ENCODE peak calls at places on chromosomes 7 and 10, in four cellular contexts. M is K562, W is GM12878, Y is HepG2. G is an unnamed sample. For H3K4me1, the result is how much of the 10 kb centered on the place peaks cover.

GRCh38 chr7:7416031-7416968 is 119.4 kb downstream of the COL28A1 start:
- DNase-seq in M (no peak), W (no peak), Y (no peak), G (no peak)

GRCh38 chr10:87752571-87752970 is 65.5 kb downstream of the ATAD1 start:
- DNase-seq in Y (no peak), M (no peak), W (no peak), G (no peak)

GRCh38 chr7:151795168-151795754 is 81.7 kb downstream of the PRKAG2 start:
- DNase-seq in M (no peak), W (no peak), Y (no peak), G (no peak)

GRCh38 chr10:15815242-15815885 is 44.9 kb downstream of the MINDY3 start:
- DNase-seq in W (no peak), M (no peak), Y (no peak), G (no peak)

GRCh38 chr7:129501760-129502707 is at the start of gene SMKR1:
- DNase-seq in Y (no peak), W (peak), M (peak), G (peak)

GRCh38 chr7:130151591-130152269 is 53.5 kb downstream of the TMEM209 start:
- DNase-seq in M (peak), W (no peak), Y (no peak), G (no peak)

GRCh38 chr7:139494835-139495568 is 11.5 kb upstream of the KLRG2 start:
- DNase-seq in W (peak), Y (no peak), M (no peak), G (no peak)

GRCh38 chr10:132346806-132347205 is 14.8 kb downstream of the LRRC27 start:
- DNase-seq in W (no peak), Y (no peak), M (no peak), G (no peak)

GRCh38 chr10:10540383-10540782 is 477.3 kb upstream of the CELF2 start:
- DNase-seq in W (no peak), Y (no peak), M (no peak), G (no peak)

GRCh38 chr7:81736088-81736487 is 33.8 kb downstream of the HGF start:
- DNase-seq in M (no peak), W (no peak), Y (no peak), G (no peak)

GRCh38 chr10:75208177-75208576 is 2.4 kb upstream of the VDAC2 start:
- DNase-seq in W (no peak), Y (no peak), M (no peak), G (no peak)

GRCh38 chr7:3217166-3217565 is 83.9 kb upstream of the SDK1 start:
- DNase-seq in M (no peak), Y (no peak), W (no peak), G (no peak)

GRCh38 chr7:39202041-39202440 is 224.3 kb downstream of the POU6F2 start:
- DNase-seq in M (no peak), Y (no peak), W (no peak), G (no peak)

GRCh38 chr10:126013489-126014281 is 117.3 kb downstream of the FANK1 start:
- DNase-seq in Y (no peak), M (peak), W (no peak), G (peak)

GRCh38 chr7:13036256-13036765 is 348.9 kb downstream of the ARL4A start:
- DNase-seq in Y (no peak), W (no peak), M (no peak), G (no peak)

DNA sequence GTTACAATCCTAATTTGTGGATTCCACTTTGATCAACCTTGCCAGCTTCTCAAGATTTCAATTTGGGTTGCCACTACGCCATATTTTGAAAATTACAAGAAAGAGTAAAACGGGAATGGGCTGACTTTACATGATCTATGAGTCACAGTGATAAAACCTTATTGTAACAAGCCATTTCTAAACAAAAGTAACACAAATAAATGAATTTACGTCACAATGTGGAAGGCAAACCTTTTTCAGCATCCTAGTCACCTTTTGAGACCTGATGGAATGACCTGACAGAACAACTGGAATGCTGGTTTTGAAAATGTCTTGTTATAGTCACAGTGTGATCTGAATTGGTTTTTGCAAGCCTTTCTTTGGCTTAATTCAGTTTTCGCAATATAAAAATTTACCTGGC is 85.9 kb downstream of the CDK6 start:
- DNase-seq in W (no peak), Y (no peak), M (no peak), G (no peak)
- H3K4me1 ChIP-seq in W (under half), Y (half or more), M (under half), G (under half)

GRCh38 chr7:31119249-31119648 is 67.1 kb downstream of the ADCYAP1R1 start:
- DNase-seq in Y (no peak), M (no peak), W (no peak), G (no peak)

GRCh38 chr7:31121641-31122040 is 69.5 kb downstream of the ADCYAP1R1 start:
- DNase-seq in Y (no peak), M (no peak), W (no peak), G (peak)

GRCh38 chr7:31122649-31123058 is 70.5 kb downstream of the ADCYAP1R1 start:
- DNase-seq in W (no peak), Y (peak), M (peak), G (peak)

GRCh38 chr7:31123317-31123716 is 71.2 kb downstream of the ADCYAP1R1 start:
- DNase-seq in W (no peak), Y (no peak), M (no peak), G (no peak)

GRCh38 chr7:31120800-31121513 is 68.8 kb downstream of the ADCYAP1R1 start:
- DNase-seq in M (no peak), Y (no peak), W (no peak), G (no peak)
- TF ChIP-seq CBX5 in M (no peak), Y (no peak), W (no peak), G (no peak)

GRCh38 chr10:77639756-77640155 is 2.1 kb upstream of the KCNMA1 start:
- DNase-seq in Y (no peak), W (no peak), M (no peak), G (no peak)
- H3K4me1 ChIP-seq in Y (under half), W (under half), M (under half), G (under half)

GRCh38 chr7:44466300-44467216 is 23.9 kb downstream of the NUDCD3 start:
- DNase-seq in M (no peak), Y (no peak), W (no peak), G (no peak)
- TF ChIP-seq CBX5 in M (no peak), Y (no peak), W (no peak), G (no peak)

G was measured in H1.